ENCODE peak calls at places on chromosomes 6 and 20, in ten cellular contexts. One of them, this sample, is unnamed.

GRCh38 chr20:62752671-62753501 is 43.4 kb upstream of the MRGBP start:
- DNase-seq in H9: no peak
- DNase-seq in dorsolateral prefrontal cortex: no peak
- DNase-seq in colonic mucosa: no peak
- DNase-seq in IMR-90: peak
- DNase-seq in mucosa of descending colon: peak
- DNase-seq in pancreas: no peak
- DNase-seq in mesothelial cell of epicardium: no peak
- DNase-seq in CD14-positive monocyte: peak
- DNase-seq in lower leg skin: no peak
- DNase-seq in this sample: peak

GRCh38 chr6:106913676-106914280 is 60.8 kb downstream of the CD24 start:
- DNase-seq in H9: no peak
- DNase-seq in dorsolateral prefrontal cortex: no peak
- DNase-seq in colonic mucosa: peak
- DNase-seq in IMR-90: no peak
- DNase-seq in mucosa of descending colon: no peak
- DNase-seq in pancreas: no peak
- DNase-seq in mesothelial cell of epicardium: no peak
- DNase-seq in CD14-positive monocyte: no peak
- DNase-seq in lower leg skin: no peak
- DNase-seq in this sample: no peak

GRCh38 chr20:33262658-33263065 is 20.4 kb upstream of the BPIFB1 start:
- DNase-seq in H9: peak
- DNase-seq in dorsolateral prefrontal cortex: peak
- DNase-seq in colonic mucosa: no peak
- DNase-seq in IMR-90: peak
- DNase-seq in mucosa of descending colon: no peak
- DNase-seq in pancreas: peak
- DNase-seq in mesothelial cell of epicardium: peak
- DNase-seq in CD14-positive monocyte: no peak
- DNase-seq in lower leg skin: no peak
- DNase-seq in this sample: peak

GRCh38 chr20:24617080-24617432 is 147.6 kb downstream of the SYNDIG1 start:
- DNase-seq in H9: no peak
- DNase-seq in dorsolateral prefrontal cortex: no peak
- DNase-seq in colonic mucosa: no peak
- DNase-seq in IMR-90: no peak
- DNase-seq in mucosa of descending colon: no peak
- DNase-seq in pancreas: no peak
- DNase-seq in mesothelial cell of epicardium: no peak
- DNase-seq in CD14-positive monocyte: no peak
- DNase-seq in lower leg skin: peak
- DNase-seq in this sample: no peak

GRCh38 chr6:137661601-137662000 is 167.4 kb upstream of the OLIG3 start:
- DNase-seq in H9: peak
- DNase-seq in dorsolateral prefrontal cortex: no peak
- DNase-seq in colonic mucosa: peak
- DNase-seq in IMR-90: peak
- DNase-seq in mucosa of descending colon: no peak
- DNase-seq in pancreas: no peak
- DNase-seq in mesothelial cell of epicardium: no peak
- DNase-seq in CD14-positive monocyte: no peak
- DNase-seq in lower leg skin: no peak
- DNase-seq in this sample: peak

GRCh38 chr6:77512554-77512953 is 49.3 kb upstream of the HTR1B start:
- DNase-seq in H9: no peak
- DNase-seq in dorsolateral prefrontal cortex: no peak
- DNase-seq in colonic mucosa: no peak
- DNase-seq in IMR-90: no peak
- DNase-seq in mucosa of descending colon: no peak
- DNase-seq in pancreas: no peak
- DNase-seq in mesothelial cell of epicardium: no peak
- DNase-seq in CD14-positive monocyte: no peak
- DNase-seq in lower leg skin: no peak
- DNase-seq in this sample: no peak

GRCh38 chr6:126919947-126920346 is 198.5 kb upstream of the RSPO3 start:
- DNase-seq in H9: no peak
- DNase-seq in dorsolateral prefrontal cortex: no peak
- DNase-seq in colonic mucosa: no peak
- DNase-seq in IMR-90: peak
- DNase-seq in mucosa of descending colon: no peak
- DNase-seq in pancreas: no peak
- DNase-seq in mesothelial cell of epicardium: no peak
- DNase-seq in CD14-positive monocyte: no peak
- DNase-seq in lower leg skin: no peak
- DNase-seq in this sample: peak

GRCh38 chr6:4250645-4251044 is 115.3 kb upstream of the ECI2 start:
- DNase-seq in H9: no peak
- DNase-seq in dorsolateral prefrontal cortex: no peak
- DNase-seq in colonic mucosa: no peak
- DNase-seq in IMR-90: no peak
- DNase-seq in mucosa of descending colon: no peak
- DNase-seq in pancreas: no peak
- DNase-seq in mesothelial cell of epicardium: no peak
- DNase-seq in CD14-positive monocyte: no peak
- DNase-seq in lower leg skin: no peak
- DNase-seq in this sample: no peak

GRCh38 chr6:101397199-101397598 is 3.7 kb downstream of the GRIK2 start:
- DNase-seq in H9: no peak
- DNase-seq in dorsolateral prefrontal cortex: no peak
- DNase-seq in colonic mucosa: no peak
- DNase-seq in IMR-90: peak
- DNase-seq in mucosa of descending colon: no peak
- DNase-seq in pancreas: no peak
- DNase-seq in mesothelial cell of epicardium: no peak
- DNase-seq in CD14-positive monocyte: no peak
- DNase-seq in lower leg skin: no peak
- DNase-seq in this sample: peak

GRCh38 chr6:118528129-118528528 is 20.0 kb upstream of the PLN start:
- DNase-seq in H9: no peak
- DNase-seq in dorsolateral prefrontal cortex: no peak
- DNase-seq in colonic mucosa: no peak
- DNase-seq in IMR-90: no peak
- DNase-seq in mucosa of descending colon: no peak
- DNase-seq in pancreas: no peak
- DNase-seq in mesothelial cell of epicardium: no peak
- DNase-seq in CD14-positive monocyte: no peak
- DNase-seq in lower leg skin: no peak
- DNase-seq in this sample: no peak

GRCh38 chr6:118530942-118531341 is 17.2 kb upstream of the PLN start:
- DNase-seq in H9: no peak
- DNase-seq in dorsolateral prefrontal cortex: no peak
- DNase-seq in colonic mucosa: no peak
- DNase-seq in IMR-90: no peak
- DNase-seq in mucosa of descending colon: no peak
- DNase-seq in pancreas: no peak
- DNase-seq in mesothelial cell of epicardium: no peak
- DNase-seq in CD14-positive monocyte: no peak
- DNase-seq in lower leg skin: no peak
- DNase-seq in this sample: no peak

GRCh38 chr6:118525913-118526490 is 22.1 kb upstream of the PLN start:
- DNase-seq in H9: no peak
- DNase-seq in dorsolateral prefrontal cortex: no peak
- DNase-seq in colonic mucosa: no peak
- DNase-seq in IMR-90: no peak
- DNase-seq in mucosa of descending colon: no peak
- DNase-seq in pancreas: no peak
- DNase-seq in mesothelial cell of epicardium: no peak
- DNase-seq in CD14-positive monocyte: no peak
- DNase-seq in lower leg skin: no peak
- DNase-seq in this sample: no peak

GRCh38 chr6:118524686-118525085 is 23.4 kb upstream of the PLN start:
- DNase-seq in H9: peak
- DNase-seq in dorsolateral prefrontal cortex: no peak
- DNase-seq in colonic mucosa: no peak
- DNase-seq in IMR-90: no peak
- DNase-seq in mucosa of descending colon: no peak
- DNase-seq in pancreas: no peak
- DNase-seq in mesothelial cell of epicardium: no peak
- DNase-seq in CD14-positive monocyte: no peak
- DNase-seq in lower leg skin: no peak
- DNase-seq in this sample: no peak

DNA sequence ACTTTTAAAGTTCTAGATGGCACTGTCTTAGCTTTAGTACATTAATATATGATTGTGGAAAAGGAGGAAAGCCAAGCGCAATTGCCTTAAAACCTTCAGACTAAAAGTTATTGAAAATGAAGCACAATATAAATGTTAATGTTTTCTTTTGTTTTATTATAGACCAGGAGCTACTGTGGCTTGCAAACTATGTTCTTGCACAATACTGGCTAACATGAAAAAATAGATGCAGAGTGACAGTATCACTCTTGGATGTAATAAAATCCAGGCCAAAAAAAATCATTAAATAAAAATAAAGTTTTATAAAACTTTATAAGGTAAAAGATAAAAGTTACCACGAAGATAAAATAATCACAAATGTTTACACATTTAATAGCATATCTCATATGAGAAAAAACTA is 18.3 kb upstream of the PLN start:
- DNase-seq in H9: no peak
- DNase-seq in dorsolateral prefrontal cortex: no peak
- DNase-seq in colonic mucosa: no peak
- DNase-seq in IMR-90: no peak
- DNase-seq in mucosa of descending colon: no peak
- DNase-seq in pancreas: no peak
- DNase-seq in mesothelial cell of epicardium: no peak
- DNase-seq in CD14-positive monocyte: no peak
- DNase-seq in lower leg skin: no peak
- DNase-seq in this sample: no peak
- TF ChIP-seq CTCF in H9: no peak
- TF ChIP-seq CTCF in dorsolateral prefrontal cortex: no peak
- TF ChIP-seq CTCF in colonic mucosa: no peak
- TF ChIP-seq CTCF in IMR-90: no peak
- TF ChIP-seq CTCF in mucosa of descending colon: no peak
- TF ChIP-seq CTCF in pancreas: no peak
- TF ChIP-seq CTCF in mesothelial cell of epicardium: no peak
- TF ChIP-seq CTCF in CD14-positive monocyte: no peak
- TF ChIP-seq CTCF in lower leg skin: no peak
- TF ChIP-seq CTCF in this sample: no peak

DNA sequence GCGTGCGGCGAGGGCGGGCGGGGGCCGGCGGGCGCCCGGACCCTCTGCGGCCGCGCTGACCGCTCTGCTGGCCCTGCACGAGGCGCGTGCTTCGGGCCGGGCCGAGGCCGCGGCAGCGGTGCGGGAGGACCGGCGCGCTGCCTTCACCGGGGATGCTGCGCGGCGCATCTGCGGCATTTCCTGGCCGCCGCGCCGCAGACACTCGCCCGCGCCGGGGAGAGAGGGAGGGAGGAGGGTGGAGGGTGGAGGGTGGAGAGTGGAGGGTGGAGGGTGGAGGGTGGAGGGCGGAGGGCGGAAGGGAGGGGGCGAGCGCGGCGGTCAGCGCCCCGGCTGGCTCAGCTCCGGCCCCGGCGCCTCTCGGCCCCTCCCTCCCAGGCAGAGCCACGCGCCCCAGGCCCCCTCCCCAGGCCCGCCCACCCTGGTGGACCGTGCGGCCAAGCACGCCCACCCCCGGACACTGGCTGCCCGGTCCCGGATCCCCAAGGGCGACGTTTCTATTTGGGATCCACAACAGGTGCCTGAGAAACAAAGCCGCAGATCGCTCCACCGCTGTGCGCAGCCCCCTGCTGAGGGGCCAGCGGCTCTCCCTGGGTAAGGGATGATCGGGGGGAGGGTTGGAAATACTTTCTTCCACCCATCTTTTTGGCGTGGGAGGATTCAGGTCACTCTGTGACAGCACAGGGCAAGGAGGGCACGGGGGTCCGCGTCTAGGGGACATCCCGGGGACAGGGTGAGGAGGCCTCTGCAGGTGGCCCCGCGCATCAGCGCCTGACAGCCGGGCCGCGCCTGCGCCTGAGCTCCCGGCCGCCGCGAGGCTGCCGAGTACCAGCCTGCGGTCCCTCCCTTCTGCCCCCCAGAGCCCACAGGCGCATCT is 111.2 kb upstream of the BEND6 start:
- DNase-seq in H9: peak
- DNase-seq in dorsolateral prefrontal cortex: peak
- DNase-seq in colonic mucosa: peak
- DNase-seq in IMR-90: peak
- DNase-seq in mucosa of descending colon: peak
- DNase-seq in pancreas: peak
- DNase-seq in mesothelial cell of epicardium: peak
- DNase-seq in CD14-positive monocyte: no peak
- DNase-seq in lower leg skin: peak
- DNase-seq in this sample: peak
- TF ChIP-seq CTCF in H9: peak
- TF ChIP-seq CTCF in dorsolateral prefrontal cortex: peak
- TF ChIP-seq CTCF in colonic mucosa: peak
- TF ChIP-seq CTCF in IMR-90: peak
- TF ChIP-seq CTCF in mucosa of descending colon: peak
- TF ChIP-seq CTCF in pancreas: no peak
- TF ChIP-seq CTCF in mesothelial cell of epicardium: no peak
- TF ChIP-seq CTCF in CD14-positive monocyte: peak
- TF ChIP-seq CTCF in lower leg skin: no peak
- TF ChIP-seq CTCF in this sample: no peak

GRCh38 chr6:134217110-134217509 is 100.8 kb downstream of the SGK1 start:
- DNase-seq in H9: no peak
- DNase-seq in dorsolateral prefrontal cortex: no peak
- DNase-seq in colonic mucosa: no peak
- DNase-seq in IMR-90: peak
- DNase-seq in mucosa of descending colon: no peak
- DNase-seq in pancreas: no peak
- DNase-seq in mesothelial cell of epicardium: no peak
- DNase-seq in CD14-positive monocyte: no peak
- DNase-seq in lower leg skin: no peak
- DNase-seq in this sample: no peak
- TF ChIP-seq CTCF in H9: no peak
- TF ChIP-seq CTCF in dorsolateral prefrontal cortex: no peak
- TF ChIP-seq CTCF in colonic mucosa: no peak
- TF ChIP-seq CTCF in IMR-90: no peak
- TF ChIP-seq CTCF in mucosa of descending colon: no peak
- TF ChIP-seq CTCF in pancreas: no peak
- TF ChIP-seq CTCF in mesothelial cell of epicardium: no peak
- TF ChIP-seq CTCF in CD14-positive monocyte: no peak
- TF ChIP-seq CTCF in lower leg skin: no peak
- TF ChIP-seq CTCF in this sample: no peak

DNA sequence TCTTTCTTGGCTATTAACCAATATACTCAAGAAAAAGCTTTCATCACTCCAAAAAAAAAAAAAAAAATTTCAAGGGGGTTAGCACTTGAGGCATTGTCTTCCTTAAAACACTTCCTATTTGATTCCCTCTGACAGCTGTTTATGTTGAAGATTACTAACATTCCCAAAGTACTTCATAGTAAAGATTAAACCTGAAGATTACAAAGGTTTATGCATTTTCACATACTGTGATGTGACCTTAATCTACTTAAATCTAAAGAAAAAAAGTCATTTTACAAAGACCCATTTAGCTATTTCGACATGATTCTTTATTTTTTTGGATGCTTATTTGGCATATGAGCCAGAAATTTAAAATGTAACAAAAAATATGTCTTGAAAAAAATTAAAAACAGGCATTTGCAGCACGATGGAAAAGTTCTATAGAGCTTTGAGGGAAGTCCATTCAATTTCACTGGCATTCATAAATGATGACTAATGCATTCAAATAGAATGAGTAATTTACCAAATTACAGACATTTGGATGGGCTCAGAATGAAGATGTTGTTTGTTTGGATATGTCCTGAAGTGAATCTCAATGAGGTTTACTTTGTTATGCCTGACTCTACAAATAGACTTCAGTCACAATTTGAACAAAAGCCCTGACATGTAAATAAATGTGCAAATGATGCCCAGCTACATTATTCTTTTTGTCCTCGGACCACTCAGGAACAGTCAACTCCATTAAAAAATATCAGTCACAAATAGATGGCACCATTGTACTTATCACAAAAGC is 674.6 kb upstream of the MARCKS start:
- DNase-seq in H9: no peak
- DNase-seq in dorsolateral prefrontal cortex: no peak
- DNase-seq in colonic mucosa: no peak
- DNase-seq in IMR-90: peak
- DNase-seq in mucosa of descending colon: no peak
- DNase-seq in pancreas: no peak
- DNase-seq in mesothelial cell of epicardium: no peak
- DNase-seq in CD14-positive monocyte: no peak
- DNase-seq in lower leg skin: no peak
- DNase-seq in this sample: peak
- TF ChIP-seq CTCF in H9: no peak
- TF ChIP-seq CTCF in dorsolateral prefrontal cortex: no peak
- TF ChIP-seq CTCF in colonic mucosa: no peak
- TF ChIP-seq CTCF in IMR-90: no peak
- TF ChIP-seq CTCF in mucosa of descending colon: no peak
- TF ChIP-seq CTCF in pancreas: no peak
- TF ChIP-seq CTCF in mesothelial cell of epicardium: no peak
- TF ChIP-seq CTCF in CD14-positive monocyte: no peak
- TF ChIP-seq CTCF in lower leg skin: no peak
- TF ChIP-seq CTCF in this sample: no peak

This sample was measured in fibroblast of pulmonary artery.